ENCODE peak calls at places on chromosomes 5 and 9, in four cellular contexts. L is heart left ventricle, I is stomach, J is GM12878. R is an unnamed sample.
A peak's percentile ranks its signal among the peaks of the same experiment; 100 is the strongest.

GRCh38 chr5:22835630-22836029 is 17.5 kb downstream of the CDH12 start:
- DNase-seq in I (no peak), L (no peak), J (no peak), R (no peak)

GRCh38 chr9:7273575-7273974 is 515.8 kb downstream of the KDM4C start:
- DNase-seq in L (peak; percentile 32), I (no peak), J (no peak), R (no peak)

GRCh38 chr9:86652696-86653095 is 294.6 kb downstream of the GAS1 start:
- DNase-seq in I (no peak), L (no peak), J (no peak), R (no peak)

GRCh38 chr5:137997726-137998213 is 35.1 kb downstream of the FAM13B start:
- DNase-seq in L (no peak), I (no peak), J (peak; percentile 64), R (no peak)

GRCh38 chr5:150570333-150570732 is 62.4 kb downstream of the NDST1 start:
- DNase-seq in J (no peak), L (no peak), I (no peak), R (no peak)

GRCh38 chr5:146238973-146239372 is 35.6 kb downstream of the RBM27 start:
- DNase-seq in J (no peak), I (no peak), L (no peak), R (no peak)

GRCh38 chr5:34843482-34843881 is 4.5 kb downstream of the TTC23L start:
- DNase-seq in J (no peak), L (no peak), I (no peak), R (no peak)

GRCh38 chr5:60668715-60669304 is 31.2 kb downstream of the DEPDC1B start:
- DNase-seq in I (no peak), L (no peak), J (no peak), R (no peak)

GRCh38 chr5:150079655-150080461 is 6.5 kb downstream of the CSF1R start:
- DNase-seq in L (no peak), J (no peak), I (peak; percentile 11), R (no peak)

GRCh38 chr5:65663804-65664521 is 39.1 kb downstream of the SHLD3 start:
- DNase-seq in I (no peak), L (no peak), J (no peak), R (no peak)

GRCh38 chr9:105539452-105539851 is 18.5 kb upstream of the FKTN start:
- DNase-seq in J (no peak), L (no peak), I (no peak), R (no peak)

GRCh38 chr5:10671041-10672008 is 89.7 kb downstream of the DAP start:
- DNase-seq in I (no peak), J (no peak), L (no peak), R (no peak)

GRCh38 chr9:123058834-123059233 is 25.4 kb downstream of the GPR21 start:
- DNase-seq in I (no peak), L (no peak), J (no peak), R (no peak)

GRCh38 chr5:176570044-176570443 is 20.9 kb downstream of the CDHR2 start:
- DNase-seq in L (no peak), I (no peak), J (no peak), R (no peak)

GRCh38 chr5:172283862-172284274 is 304 bp upstream of the UBTD2 start:
- DNase-seq in L (peak; percentile 92), J (no peak), I (peak; percentile 83), R (peak; percentile 31)

GRCh38 chr5:172283020-172283861 is at the start of gene UBTD2:
- DNase-seq in J (no peak), L (peak; percentile 89), I (peak; percentile 86), R (peak; percentile 59)

GRCh38 chr5:172285226-172286143 is 1.9 kb upstream of the UBTD2 start:
- DNase-seq in I (no peak), L (no peak), J (no peak), R (no peak)

GRCh38 chr5:172282277-172283019 is 1.1 kb downstream of the UBTD2 start:
- DNase-seq in I (no peak), L (no peak), J (no peak), R (no peak)

GRCh38 chr5:172284275-172284971 is 859 bp upstream of the UBTD2 start:
- DNase-seq in L (no peak), J (no peak), I (no peak), R (no peak)
- H3K4me1 ChIP-seq in L (peaks cover 6% of the 10 kb centered on the region), J (no peaks in the 10 kb centered on the region), I (peaks cover 40% of the 10 kb centered on the region), R (peaks cover 18% of the 10 kb centered on the region)

GRCh38 chr5:89042746-89043145 is 159.8 kb upstream of the MEF2C start:
- DNase-seq in J (no peak), I (no peak), L (no peak), R (no peak)

GRCh38 chr5:89034588-89034987 is 151.6 kb upstream of the MEF2C start:
- DNase-seq in J (no peak), L (no peak), I (no peak), R (no peak)

GRCh38 chr5:89036166-89036565 is 153.2 kb upstream of the MEF2C start:
- DNase-seq in I (no peak), J (no peak), L (no peak), R (no peak)

GRCh38 chr5:89041249-89041808 is 158.3 kb upstream of the MEF2C start:
- DNase-seq in L (no peak), I (no peak), J (no peak), R (no peak)

GRCh38 chr5:89037090-89037489 is 154.1 kb upstream of the MEF2C start:
- DNase-seq in J (no peak), I (no peak), L (no peak), R (no peak)
- H3K27ac ChIP-seq in J (no peak overlapping the region), I (no peak overlapping the region), L (no peak overlapping the region), R (no peak overlapping the region)

GRCh38 chr5:132493821-132494220 is 3.2 kb upstream of the IRF1 start:
- DNase-seq in J (no peak), L (no peak), I (no peak), R (no peak)
- H3K4me1 ChIP-seq in J (peaks cover 44% of the 10 kb centered on the region), L (peaks cover 25% of the 10 kb centered on the region), I (peaks cover 70% of the 10 kb centered on the region), R (peaks cover 57% of the 10 kb centered on the region)

DNA sequence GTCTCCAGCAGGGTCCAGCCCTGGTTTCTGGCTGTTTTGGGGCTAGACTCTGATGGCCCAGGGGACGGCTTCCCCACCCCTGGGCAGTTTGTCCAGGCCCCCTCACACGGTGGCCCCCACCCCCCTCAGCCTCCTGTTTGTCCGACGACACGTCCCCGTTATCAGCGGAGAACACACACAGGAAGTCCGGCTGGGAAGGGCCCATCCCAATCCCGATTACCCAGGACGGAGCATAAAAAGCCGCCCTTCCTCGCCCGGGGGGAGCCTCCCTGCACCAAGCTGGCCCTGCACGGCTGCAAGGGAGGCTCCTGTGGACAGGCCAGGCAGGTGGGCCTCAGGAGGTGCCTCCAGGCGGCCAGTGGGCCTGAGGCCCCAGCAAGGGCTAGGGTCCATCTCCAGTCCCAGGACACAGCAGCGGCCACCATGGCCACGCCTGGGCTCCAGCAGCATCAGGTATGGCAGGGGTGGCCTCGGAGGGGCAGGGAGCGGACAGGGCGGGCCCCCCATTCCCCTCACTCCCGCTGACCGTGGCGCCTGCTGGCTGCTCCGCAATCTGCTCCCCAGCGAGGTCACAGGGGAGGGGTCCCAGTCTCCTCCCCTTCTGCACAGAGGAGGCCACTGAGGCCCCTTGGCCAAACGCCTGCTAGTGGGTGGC is at the start of gene EGFL7:
- DNase-seq in I (no peak), J (no peak), L (peak; percentile 82), R (no peak)
- H3K27ac ChIP-seq in I (peak within 1 kb of the TSS; percentile 67), J (no peak within 1 kb of the TSS), L (peak within 1 kb of the TSS; percentile 99), R (no peak within 1 kb of the TSS)

GRCh38 chr9:103627731-103628130 is 466.4 kb upstream of the SMC2 start:
- DNase-seq in L (no peak), I (no peak), J (no peak), R (no peak)

GRCh38 chr9:103625161-103625804 is 468.8 kb upstream of the SMC2 start:
- DNase-seq in J (no peak), L (no peak), I (no peak), R (no peak)
- H3K4me1 ChIP-seq in J (no peaks in the 10 kb centered on the region), L (no peaks in the 10 kb centered on the region), I (no peaks in the 10 kb centered on the region), R (no peaks in the 10 kb centered on the region)